ENCODE peak calls at places on chromosomes 6 and 20, in five cellular contexts. Q is T-helper 9 cell, M is lung microvascular endothelial cell, U is WTC11, X is Right ventricle myocardium superior. V is an unnamed sample.

GRCh38 chr6:1797801-1798200 is 188.1 kb downstream of the FOXC1 start:
- DNase-seq in X (no peak), Q (no peak), M (peak), U (no peak), V (no peak)

GRCh38 chr20:5528719-5529256 is 212.0 kb upstream of the PROKR2 start:
- DNase-seq in M (peak), X (peak), U (peak), Q (peak), V (peak)

GRCh38 chr6:119445666-119446622 is 96.4 kb upstream of the MAN1A1 start:
- DNase-seq in Q (no peak), M (peak), U (no peak), X (no peak), V (no peak)

GRCh38 chr6:29071831-29072723 is 15.0 kb downstream of the OR2B3 start:
- DNase-seq in U (peak), M (peak), X (no peak), Q (no peak), V (no peak)

GRCh38 chr6:156780117-156780641 is 3.0 kb downstream of the ARID1B start:
- DNase-seq in Q (peak), X (no peak), U (no peak), M (peak), V (peak)

GRCh38 chr6:170188571-170189001 is 102.3 kb downstream of the DLL1 start:
- DNase-seq in M (no peak), U (no peak), X (peak), Q (no peak), V (no peak)

GRCh38 chr6:165769401-165769800 is 106.4 kb upstream of the PDE10A start:
- DNase-seq in X (no peak), U (no peak), Q (no peak), M (peak), V (no peak)

GRCh38 chr6:34146021-34146782 is at the start of gene GRM4:
- DNase-seq in X (peak), U (peak), Q (no peak), M (no peak), V (no peak)

GRCh38 chr6:49430866-49431265 is 32.2 kb downstream of the MMUT start:
- DNase-seq in M (peak), U (no peak), Q (no peak), X (no peak), V (no peak)